ENCODE peak calls at places on chromosomes 4 and X, in four cellular contexts. One of them, this sample, is unnamed.

GRCh38 chrX:13047752-13048151 is 3.3 kb upstream of the FAM9C start:
- DNase-seq in A549: no peak
- DNase-seq in Karpas-422: no peak
- DNase-seq in fibroblast of mammary gland: no peak
- DNase-seq in this sample: no peak

GRCh38 chr4:17494258-17494657 is 17.6 kb downstream of the QDPR start:
- DNase-seq in A549: peak
- DNase-seq in Karpas-422: no peak
- DNase-seq in fibroblast of mammary gland: peak
- DNase-seq in this sample: peak

GRCh38 chrX:53031380-53031779 is 17.2 kb upstream of the GPR173 start:
- DNase-seq in A549: no peak
- DNase-seq in Karpas-422: no peak
- DNase-seq in fibroblast of mammary gland: no peak
- DNase-seq in this sample: no peak

GRCh38 chr4:128322986-128323385 is 35.4 kb upstream of the PGRMC2 start:
- DNase-seq in A549: peak
- DNase-seq in Karpas-422: no peak
- DNase-seq in fibroblast of mammary gland: peak
- DNase-seq in this sample: peak

GRCh38 chr4:110624904-110625494 is 2.1 kb upstream of the PITX2 start:
- DNase-seq in A549: no peak
- DNase-seq in Karpas-422: no peak
- DNase-seq in fibroblast of mammary gland: no peak
- DNase-seq in this sample: no peak

GRCh38 chr4:122765702-122766352 is 33.3 kb downstream of the BBS12 start:
- DNase-seq in A549: peak
- DNase-seq in Karpas-422: no peak
- DNase-seq in fibroblast of mammary gland: peak
- DNase-seq in this sample: peak

GRCh38 chr4:153467154-153467896 is 1.2 kb downstream of the TMEM131L start:
- DNase-seq in A549: no peak
- DNase-seq in Karpas-422: peak
- DNase-seq in fibroblast of mammary gland: no peak
- DNase-seq in this sample: no peak

GRCh38 chrX:13029831-13030771 is 14.3 kb downstream of the FAM9C start:
- DNase-seq in A549: peak
- DNase-seq in Karpas-422: peak
- DNase-seq in fibroblast of mammary gland: no peak
- DNase-seq in this sample: no peak

GRCh38 chr4:139050436-139050835 is 34.9 kb downstream of the NOCT start:
- DNase-seq in A549: no peak
- DNase-seq in Karpas-422: no peak
- DNase-seq in fibroblast of mammary gland: peak
- DNase-seq in this sample: peak

GRCh38 chr4:17324431-17324830 is 187.5 kb downstream of the QDPR start:
- DNase-seq in A549: peak
- DNase-seq in Karpas-422: peak
- DNase-seq in fibroblast of mammary gland: peak
- DNase-seq in this sample: peak

GRCh38 chrX:39983715-39984114 is 114.0 kb downstream of the BCOR start:
- DNase-seq in A549: no peak
- DNase-seq in Karpas-422: no peak
- DNase-seq in fibroblast of mammary gland: peak
- DNase-seq in this sample: no peak

GRCh38 chr4:78656968-78657445 is 105.4 kb downstream of the ANXA3 start:
- DNase-seq in A549: no peak
- DNase-seq in Karpas-422: no peak
- DNase-seq in fibroblast of mammary gland: no peak
- DNase-seq in this sample: no peak

GRCh38 chrX:109732780-109733657 is at the start of gene ACSL4:
- DNase-seq in A549: peak
- DNase-seq in Karpas-422: peak
- DNase-seq in fibroblast of mammary gland: peak
- DNase-seq in this sample: peak

GRCh38 chr4:96154676-96155075 is 314.8 kb downstream of the PDHA2 start:
- DNase-seq in A549: no peak
- DNase-seq in Karpas-422: no peak
- DNase-seq in fibroblast of mammary gland: no peak
- DNase-seq in this sample: no peak

GRCh38 chr4:171785392-171785791 is 27.8 kb upstream of the GALNTL6 start:
- DNase-seq in A549: no peak
- DNase-seq in Karpas-422: no peak
- DNase-seq in fibroblast of mammary gland: no peak
- DNase-seq in this sample: no peak

GRCh38 chr4:134201216-134202098 is at the start of gene PABPC4L:
- DNase-seq in A549: peak
- DNase-seq in Karpas-422: no peak
- DNase-seq in fibroblast of mammary gland: peak
- DNase-seq in this sample: peak

GRCh38 chr4:145735777-145736176 is 55.8 kb downstream of the C4orf51 start:
- DNase-seq in A549: no peak
- DNase-seq in Karpas-422: no peak
- DNase-seq in fibroblast of mammary gland: no peak
- DNase-seq in this sample: no peak

GRCh38 chrX:130120746-130121504 is 10.6 kb upstream of the ELF4 start:
- DNase-seq in A549: peak
- DNase-seq in Karpas-422: peak
- DNase-seq in fibroblast of mammary gland: peak
- DNase-seq in this sample: peak

GRCh38 chrX:111868726-111869638 is 7.0 kb upstream of the TRPC5OS start:
- DNase-seq in A549: no peak
- DNase-seq in Karpas-422: no peak
- DNase-seq in fibroblast of mammary gland: no peak
- DNase-seq in this sample: peak

GRCh38 chr4:186158966-186159365 is 32.4 kb upstream of the CYP4V2 start:
- DNase-seq in A549: no peak
- DNase-seq in Karpas-422: peak
- DNase-seq in fibroblast of mammary gland: no peak
- DNase-seq in this sample: no peak

GRCh38 chrX:120310861-120311631 is at the start of gene TMEM255A:
- DNase-seq in A549: peak
- DNase-seq in Karpas-422: no peak
- DNase-seq in fibroblast of mammary gland: no peak
- DNase-seq in this sample: no peak

GRCh38 chr4:114512595-114513295 is 85.9 kb upstream of the UGT8 start:
- DNase-seq in A549: no peak
- DNase-seq in Karpas-422: no peak
- DNase-seq in fibroblast of mammary gland: no peak
- DNase-seq in this sample: no peak

GRCh38 chrX:98029861-98030260 is 1146.2 kb downstream of the RPA4 start:
- DNase-seq in A549: no peak
- DNase-seq in Karpas-422: no peak
- DNase-seq in fibroblast of mammary gland: no peak
- DNase-seq in this sample: no peak

GRCh38 chr4:26326791-26327190 is 6.0 kb downstream of the RBPJ start:
- DNase-seq in A549: no peak
- DNase-seq in Karpas-422: no peak
- DNase-seq in fibroblast of mammary gland: peak
- DNase-seq in this sample: peak

GRCh38 chrX:56130436-56130835 is 101.7 kb upstream of the KLF8 start:
- DNase-seq in A549: peak
- DNase-seq in Karpas-422: no peak
- DNase-seq in fibroblast of mammary gland: no peak
- DNase-seq in this sample: no peak

GRCh38 chr4:153501578-153501977 is 35.4 kb downstream of the TMEM131L start:
- DNase-seq in A549: no peak
- DNase-seq in Karpas-422: no peak
- DNase-seq in fibroblast of mammary gland: no peak
- DNase-seq in this sample: no peak

GRCh38 chrX:40504801-40505605 is 75.8 kb upstream of the ATP6AP2 start:
- DNase-seq in A549: no peak
- DNase-seq in Karpas-422: no peak
- DNase-seq in fibroblast of mammary gland: peak
- DNase-seq in this sample: peak

GRCh38 chr4:113368056-113368455 is 318.6 kb downstream of the ANK2 start:
- DNase-seq in A549: no peak
- DNase-seq in Karpas-422: no peak
- DNase-seq in fibroblast of mammary gland: peak
- DNase-seq in this sample: peak

GRCh38 chr4:187491421-187491820 is 504.1 kb upstream of the ZFP42 start:
- DNase-seq in A549: no peak
- DNase-seq in Karpas-422: no peak
- DNase-seq in fibroblast of mammary gland: no peak
- DNase-seq in this sample: no peak

GRCh38 chrX:109797311-109797975 is 64.4 kb upstream of the ACSL4 start:
- DNase-seq in A549: no peak
- DNase-seq in Karpas-422: no peak
- DNase-seq in fibroblast of mammary gland: no peak
- DNase-seq in this sample: peak

GRCh38 chrX:131827935-131828334 is 195.2 kb upstream of the STK26 start:
- DNase-seq in A549: peak
- DNase-seq in Karpas-422: peak
- DNase-seq in fibroblast of mammary gland: no peak
- DNase-seq in this sample: peak

GRCh38 chr4:12146349-12146748 is 717.7 kb upstream of the HS3ST1 start:
- DNase-seq in A549: no peak
- DNase-seq in Karpas-422: no peak
- DNase-seq in fibroblast of mammary gland: no peak
- DNase-seq in this sample: no peak

GRCh38 chr4:185304944-185305690 is 90.6 kb downstream of the LRP2BP start:
- DNase-seq in A549: peak
- DNase-seq in Karpas-422: peak
- DNase-seq in fibroblast of mammary gland: peak
- DNase-seq in this sample: no peak

GRCh38 chr4:8071741-8072140 is 86.9 kb downstream of the ABLIM2 start:
- DNase-seq in A549: no peak
- DNase-seq in Karpas-422: no peak
- DNase-seq in fibroblast of mammary gland: no peak
- DNase-seq in this sample: no peak

GRCh38 chr4:41538017-41538733 is at the start of gene LIMCH1:
- DNase-seq in A549: peak
- DNase-seq in Karpas-422: no peak
- DNase-seq in fibroblast of mammary gland: no peak
- DNase-seq in this sample: peak

GRCh38 chr4:79107014-79107413 is 167.8 kb upstream of the PAQR3 start:
- DNase-seq in A549: no peak
- DNase-seq in Karpas-422: no peak
- DNase-seq in fibroblast of mammary gland: no peak
- DNase-seq in this sample: no peak

GRCh38 chrX:12975999-12976558 is 1.2 kb downstream of the TMSB4X start:
- DNase-seq in A549: peak
- DNase-seq in Karpas-422: peak
- DNase-seq in fibroblast of mammary gland: no peak
- DNase-seq in this sample: peak

GRCh38 chrX:30304866-30305265 is 4.3 kb downstream of the NR0B1 start:
- DNase-seq in A549: peak
- DNase-seq in Karpas-422: no peak
- DNase-seq in fibroblast of mammary gland: no peak
- DNase-seq in this sample: no peak

GRCh38 chrX:30307466-30307865 is 1.7 kb downstream of the NR0B1 start:
- DNase-seq in A549: no peak
- DNase-seq in Karpas-422: no peak
- DNase-seq in fibroblast of mammary gland: no peak
- DNase-seq in this sample: no peak

GRCh38 chrX:30309139-30309571 is at the start of gene NR0B1:
- DNase-seq in A549: peak
- DNase-seq in Karpas-422: no peak
- DNase-seq in fibroblast of mammary gland: no peak
- DNase-seq in this sample: no peak

GRCh38 chrX:30310429-30311206 is 1.4 kb upstream of the NR0B1 start:
- DNase-seq in A549: no peak
- DNase-seq in Karpas-422: no peak
- DNase-seq in fibroblast of mammary gland: no peak
- DNase-seq in this sample: no peak

DNA sequence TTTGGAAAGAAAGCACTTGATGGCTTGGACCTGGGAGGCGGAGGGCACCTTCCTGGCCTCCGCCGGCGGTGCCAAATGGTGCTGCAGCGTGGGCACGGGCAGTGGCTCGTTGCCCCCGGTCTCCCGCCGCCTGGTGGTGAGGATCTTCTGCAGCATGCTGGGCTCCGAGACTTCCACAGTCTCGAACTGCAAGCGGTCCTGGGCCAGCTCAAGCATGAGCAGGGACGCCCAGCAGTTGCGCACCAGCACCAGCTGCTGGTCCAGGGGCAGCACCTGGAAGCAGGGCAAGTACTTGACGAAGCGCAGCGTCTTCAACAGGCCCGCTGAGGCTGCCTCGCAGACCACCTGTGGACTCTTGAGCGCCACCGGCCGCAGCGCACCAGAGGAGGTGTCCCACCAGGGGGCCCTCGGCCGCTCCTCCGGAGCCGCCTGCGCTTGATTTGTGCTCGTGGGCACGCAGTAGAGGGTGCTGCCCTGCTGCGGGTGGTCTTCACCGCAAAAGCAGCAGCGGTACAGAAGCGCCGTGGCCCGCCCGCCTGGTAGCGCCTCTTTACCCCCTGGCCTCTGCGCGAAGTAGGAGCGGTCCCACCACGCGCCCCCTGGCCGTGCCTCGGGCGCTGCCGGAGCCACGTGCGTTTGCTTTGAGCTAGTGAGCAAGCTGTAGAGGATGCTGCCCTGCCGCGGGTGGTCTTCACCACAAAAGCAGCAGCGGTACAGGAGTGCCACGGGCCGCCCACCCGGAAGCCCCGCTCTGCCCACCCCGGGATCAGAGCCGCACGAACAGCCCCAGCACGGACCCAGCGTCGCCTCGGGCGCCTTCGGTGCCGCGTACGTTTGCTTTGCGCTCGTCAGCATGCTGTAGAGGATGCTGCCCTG is 689 bp downstream of the NR0B1 start:
- DNase-seq in A549: peak
- DNase-seq in Karpas-422: no peak
- DNase-seq in fibroblast of mammary gland: peak
- DNase-seq in this sample: no peak
- H3K4me3 ChIP-seq in A549: peak
- H3K4me3 ChIP-seq in Karpas-422: no peak
- H3K4me3 ChIP-seq in fibroblast of mammary gland: peak
- H3K4me3 ChIP-seq in this sample: peak

DNA sequence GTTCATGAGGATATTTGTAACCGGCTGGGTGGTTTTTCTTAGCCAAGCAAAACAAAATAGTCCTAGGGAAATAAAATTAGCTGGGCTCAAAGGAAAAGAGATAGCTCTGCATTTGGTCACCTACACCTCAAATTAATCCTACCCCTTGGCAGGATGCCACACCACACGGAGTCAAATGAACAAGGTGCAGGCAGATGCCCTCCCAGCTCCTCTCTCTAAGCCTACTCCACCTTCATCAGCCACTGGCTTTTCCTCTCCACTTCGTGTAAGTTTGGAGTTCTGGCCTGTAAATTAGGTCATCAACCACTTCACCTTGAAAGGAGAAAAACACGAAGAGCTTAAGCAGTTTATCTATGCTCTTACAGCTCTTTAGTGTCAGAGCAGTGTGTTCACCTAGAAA is 1.4 kb downstream of the DDIT4L start:
- DNase-seq in A549: no peak
- DNase-seq in Karpas-422: no peak
- DNase-seq in fibroblast of mammary gland: no peak
- DNase-seq in this sample: no peak
- H3K4me3 ChIP-seq in A549: no peak
- H3K4me3 ChIP-seq in Karpas-422: no peak
- H3K4me3 ChIP-seq in fibroblast of mammary gland: no peak
- H3K4me3 ChIP-seq in this sample: peak

GRCh38 chr4:6576512-6576911 is 1.5 kb downstream of the MAN2B2 start:
- DNase-seq in A549: no peak
- DNase-seq in Karpas-422: no peak
- DNase-seq in fibroblast of mammary gland: no peak
- DNase-seq in this sample: no peak
- H3K4me3 ChIP-seq in A549: no peak
- H3K4me3 ChIP-seq in Karpas-422: peak
- H3K4me3 ChIP-seq in fibroblast of mammary gland: no peak
- H3K4me3 ChIP-seq in this sample: no peak

GRCh38 chr4:39446842-39447573 is 11.7 kb downstream of the RPL9 start:
- DNase-seq in A549: no peak
- DNase-seq in Karpas-422: peak
- DNase-seq in fibroblast of mammary gland: peak
- DNase-seq in this sample: peak
- H3K4me3 ChIP-seq in A549: no peak
- H3K4me3 ChIP-seq in Karpas-422: no peak
- H3K4me3 ChIP-seq in fibroblast of mammary gland: peak
- H3K4me3 ChIP-seq in this sample: peak

This sample was measured in fibroblast of the aortic adventitia.